ENCODE peak calls at places on chromosomes 6 and 20, in four cellular contexts. E, A, K and J are unnamed samples.

GRCh38 chr20:44481719-44482416 is 6.2 kb downstream of the TTPAL start:
- ATAC-seq in E (no peak), A (no peak), K (no peak), J (no peak)

GRCh38 chr6:63458480-63459115 is 113.7 kb upstream of the LOC128125822 start:
- ATAC-seq in E (no peak), A (no peak), K (peak), J (no peak)

GRCh38 chr20:53840462-53841000 is 229.9 kb downstream of the BCAS1 start:
- ATAC-seq in E (no peak), A (peak), K (no peak), J (no peak)

GRCh38 chr6:30770164-30770563 is 25.8 kb upstream of the IER3 start:
- ATAC-seq in E (no peak), A (peak), K (no peak), J (no peak)

GRCh38 chr6:43725643-43726580 is 38.3 kb upstream of the MRPS18A start:
- ATAC-seq in E (no peak), A (peak), K (peak), J (no peak)

GRCh38 chr20:25301357-25301920 is 53.6 kb downstream of the PYGB start:
- ATAC-seq in E (no peak), A (no peak), K (no peak), J (no peak)

GRCh38 chr6:30781697-30782424 is 37.5 kb upstream of the IER3 start:
- ATAC-seq in E (peak), A (peak), K (peak), J (peak)

GRCh38 chr6:167827062-167827587 is 414 bp downstream of the AFDN start:
- ATAC-seq in E (peak), A (peak), K (no peak), J (peak)

GRCh38 chr6:52087498-52087999 is at the start of gene PKHD1:
- ATAC-seq in E (no peak), A (peak), K (peak), J (no peak)

GRCh38 chr6:76789580-76789979 is 673.7 kb downstream of the HTR1B start:
- ATAC-seq in E (no peak), A (no peak), K (no peak), J (no peak)

GRCh38 chr20:651713-652610 is 1.0 kb downstream of the SRXN1 start:
- ATAC-seq in E (no peak), A (peak), K (peak), J (no peak)

GRCh38 chr6:157774153-157775135 is 48.6 kb upstream of the SNX9 start:
- ATAC-seq in E (no peak), A (no peak), K (peak), J (peak)

GRCh38 chr20:48153105-48153504 is 367.8 kb upstream of the SULF2 start:
- ATAC-seq in E (no peak), A (no peak), K (no peak), J (no peak)

GRCh38 chr6:6058054-6058444 is 51.3 kb upstream of the NRN1 start:
- ATAC-seq in E (no peak), A (no peak), K (no peak), J (no peak)

GRCh38 chr20:47334022-47334551 is 22.4 kb downstream of the ZMYND8 start:
- ATAC-seq in E (no peak), A (peak), K (peak), J (no peak)

GRCh38 chr20:44495802-44496481 is 20.3 kb downstream of the TTPAL start:
- ATAC-seq in E (peak), A (peak), K (peak), J (peak)

GRCh38 chr20:63639093-63639860 is 12.4 kb upstream of the GMEB2 start:
- ATAC-seq in E (peak), A (peak), K (no peak), J (peak)

GRCh38 chr20:18686696-18687095 is 98.8 kb downstream of the DTD1 start:
- ATAC-seq in E (no peak), A (no peak), K (no peak), J (no peak)

GRCh38 chr6:127918506-127919427 is 17.9 kb upstream of the THEMIS start:
- ATAC-seq in E (no peak), A (peak), K (no peak), J (no peak)

GRCh38 chr6:31113861-31114539 is 600 bp upstream of the PSORS1C1 start:
- ATAC-seq in E (no peak), A (no peak), K (peak), J (no peak)

GRCh38 chr6:163923658-163924411 is 509.3 kb downstream of the QKI start:
- ATAC-seq in E (no peak), A (no peak), K (no peak), J (no peak)

GRCh38 chr20:42589976-42590639 is 599.6 kb downstream of the PTPRT start:
- ATAC-seq in E (no peak), A (no peak), K (no peak), J (no peak)

GRCh38 chr6:45488269-45488668 is 110.5 kb upstream of the SUPT3H start:
- ATAC-seq in E (no peak), A (no peak), K (no peak), J (no peak)

GRCh38 chr20:38617011-38617829 is 15.6 kb downstream of the ARHGAP40 start:
- ATAC-seq in E (no peak), A (no peak), K (no peak), J (no peak)

GRCh38 chr20:53819973-53820451 is 226.4 kb upstream of the ZNF217 start:
- ATAC-seq in E (no peak), A (no peak), K (no peak), J (no peak)